ENCODE peak calls at places on chromosomes 3 and 15, in five cellular contexts. B is NB4, V is heart right ventricle, J is AG04450, P is progenitor cell of endocrine pancreas. E is an unnamed sample.

GRCh38 chr15:90230071-90230494 is 3.7 kb downstream of the CIB1 start:
- DNase-seq in B (no peak), V (peak; percentile 61), J (no peak), P (no peak), E (no peak)

GRCh38 chr15:31439328-31439727 is 112.7 kb downstream of the KLF13 start:
- DNase-seq in B (peak; percentile 51), V (no peak), J (no peak), P (no peak), E (no peak)

GRCh38 chr15:23074684-23075083 is 35.3 kb upstream of the TUBGCP5 start:
- DNase-seq in B (peak; percentile 84), V (no peak), J (no peak), P (no peak), E (no peak)

GRCh38 chr3:101117473-101117872 is 124.3 kb upstream of the ABI3BP start:
- DNase-seq in B (peak; percentile 4), V (no peak), J (no peak), P (no peak), E (no peak)

GRCh38 chr3:140432176-140432753 is 245.6 kb upstream of the TRIM42 start:
- DNase-seq in B (no peak), V (no peak), J (no peak), P (no peak), E (no peak)

GRCh38 chr3:124297062-124297980 is 305.4 kb upstream of the ROPN1 start:
- DNase-seq in B (no peak), V (peak; percentile 25), J (no peak), P (no peak), E (no peak)

GRCh38 chr3:160205606-160206005 is 19.6 kb upstream of the C3orf80 start:
- DNase-seq in B (no peak), V (no peak), J (no peak), P (no peak), E (no peak)

GRCh38 chr3:126245811-126246727 is 65.7 kb upstream of the ALDH1L1 start:
- DNase-seq in B (peak; percentile 61), V (peak; percentile 56), J (peak; percentile 46), P (no peak), E (no peak)

GRCh38 chr15:101126618-101127502 is 125.0 kb downstream of the CHSY1 start:
- DNase-seq in B (peak; percentile 67), V (no peak), J (no peak), P (no peak), E (no peak)

GRCh38 chr15:41018534-41018933 is 65.3 kb downstream of the CHAC1 start:
- DNase-seq in B (no peak), V (peak; percentile 55), J (no peak), P (no peak), E (no peak)

DNA sequence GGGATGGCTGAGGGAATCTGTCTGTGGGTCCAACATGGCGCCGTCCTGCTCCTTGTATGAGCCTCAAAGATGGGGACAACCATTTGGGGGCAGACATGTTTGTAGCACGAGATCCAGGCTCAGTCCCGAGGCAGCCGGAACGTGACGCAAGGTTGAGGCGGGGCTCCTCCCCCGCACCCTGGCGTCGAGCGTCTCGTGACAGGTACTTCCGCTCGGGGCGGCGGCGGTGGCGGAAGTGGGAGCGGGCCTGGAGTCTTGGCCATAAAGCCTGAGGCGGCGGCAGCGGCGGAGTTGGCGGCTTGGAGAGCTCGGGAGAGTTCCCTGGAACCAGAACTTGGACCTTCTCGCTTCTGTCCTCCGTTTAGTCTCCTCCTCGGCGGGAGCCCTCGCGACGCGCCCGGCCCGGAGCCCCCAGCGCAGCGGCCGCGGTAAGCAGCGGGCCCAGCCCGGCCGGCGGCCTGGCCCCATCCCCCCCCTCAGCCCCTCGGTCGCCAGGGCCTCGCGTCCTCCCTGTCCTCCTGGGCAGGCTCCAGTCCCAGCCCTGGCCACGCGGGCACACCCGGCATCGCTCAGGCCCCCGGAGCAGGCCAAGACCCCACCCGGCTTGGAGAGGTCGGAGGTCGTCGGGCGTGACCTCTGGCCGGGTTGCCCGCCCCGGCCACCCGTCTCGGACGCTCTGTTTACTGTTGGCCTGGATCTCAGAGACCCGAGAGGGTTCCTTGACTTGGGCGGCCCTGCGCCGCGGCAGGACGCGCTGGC is at the start of gene RAB7A:
- DNase-seq in B (peak; percentile 99), V (peak; percentile 98), J (peak; percentile 97), P (peak; percentile 95), E (peak; percentile 96)
- TF ChIP-seq CTCF in B (no peak), V (no peak), J (no peak), P (no peak), E (no peak)

DNA sequence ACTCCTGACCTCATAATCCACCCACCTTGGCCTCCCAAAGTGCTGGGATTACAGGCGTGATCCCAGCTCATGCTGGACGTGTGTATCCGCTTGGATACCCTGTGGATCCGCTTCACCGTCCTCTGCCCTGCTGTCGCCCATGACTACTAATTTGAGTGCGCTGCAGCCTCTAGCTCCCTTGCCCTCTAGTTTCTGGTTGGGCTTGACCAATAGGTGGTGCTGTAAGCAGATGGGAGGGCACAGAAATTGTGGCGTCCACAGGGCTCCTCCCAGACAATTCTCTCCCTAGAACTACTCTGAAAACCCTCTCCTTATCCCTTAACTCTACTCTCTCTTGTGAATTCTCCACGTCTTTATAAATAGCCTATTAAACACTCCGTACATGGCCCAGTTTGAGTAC is 36.2 kb downstream of the ZPLD1 start:
- DNase-seq in B (peak; percentile 10), V (no peak), J (no peak), P (no peak), E (no peak)
- TF ChIP-seq CTCF in B (peak; percentile 32), V (no peak), J (no peak), P (peak; percentile 12), E (no peak)

DNA sequence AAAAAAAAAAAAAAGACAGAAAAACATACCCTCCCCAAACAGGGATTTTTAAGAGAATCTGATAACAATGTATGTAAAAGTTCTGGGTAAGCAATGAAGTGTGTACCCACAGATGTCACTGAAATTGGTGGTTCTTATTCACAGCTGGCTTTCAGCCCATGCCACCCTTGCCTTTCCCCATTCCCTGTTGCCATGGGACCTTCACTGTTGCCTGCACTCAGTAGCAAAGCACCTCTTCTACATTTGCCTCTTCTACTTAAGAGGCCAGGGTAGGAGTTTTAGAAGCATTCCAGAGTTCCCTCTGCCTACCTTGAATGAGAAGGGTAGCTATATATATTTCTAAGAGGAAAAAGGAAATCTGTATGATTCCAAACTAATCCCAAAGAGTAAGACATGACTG is 57.4 kb downstream of the FMN1 start:
- DNase-seq in B (no peak), V (no peak), J (no peak), P (no peak), E (no peak)
- TF ChIP-seq CTCF in B (no peak), V (no peak), J (no peak), P (no peak), E (no peak)

DNA sequence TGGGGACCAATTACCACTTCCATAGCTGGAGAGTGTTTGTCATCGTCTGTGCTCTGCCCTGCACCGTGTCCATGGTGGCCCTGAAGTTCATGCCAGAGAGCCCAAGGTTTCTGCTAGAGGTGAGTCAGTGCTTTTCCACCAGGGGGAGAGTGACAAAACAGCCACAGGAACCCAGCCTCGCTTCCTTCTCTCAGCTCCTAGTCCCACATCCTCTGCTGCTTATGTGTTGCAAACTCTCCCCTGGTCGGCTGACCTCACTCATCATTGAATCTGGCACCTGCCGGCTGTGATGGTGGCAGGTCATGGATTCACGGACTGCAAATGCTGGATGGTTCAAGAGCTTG is 158.4 kb downstream of the SV2B start:
- DNase-seq in B (peak; percentile 95), V (no peak), J (no peak), P (no peak), E (no peak)
- TF ChIP-seq CTCF in B (peak; percentile 63), V (no peak), J (peak; percentile 4), P (peak; percentile 30), E (no peak)

E was measured in natural killer cell.